ENCODE peak calls at places on chromosomes 12 and 14, in four cellular contexts. G, U, K and Q are unnamed samples.

GRCh38 chr12:5988088-5988487 is 43.0 kb upstream of the ANO2 start:
- DNase-seq in G (no peak), U (no peak), K (no peak), Q (no peak)

GRCh38 chr14:32593290-32593942 is 264.3 kb downstream of the AKAP6 start:
- DNase-seq in G (no peak), U (no peak), K (peak; percentile 69), Q (peak; percentile 89)

GRCh38 chr12:76029982-76030377 is 1.6 kb downstream of the PHLDA1 start:
- DNase-seq in G (no peak), U (no peak), K (peak; percentile 49), Q (no peak)

GRCh38 chr14:51609987-51610283 is 41.8 kb upstream of the FRMD6 start:
- DNase-seq in G (no peak), U (no peak), K (peak; percentile 59), Q (no peak)

GRCh38 chr14:73789996-73790581 is 61.5 kb upstream of the PTGR2 start:
- DNase-seq in G (no peak), U (no peak), K (peak; percentile 97), Q (peak; percentile 92)

GRCh38 chr12:104721065-104721458 is 237.0 kb downstream of the SLC41A2 start:
- DNase-seq in G (no peak), U (no peak), K (no peak), Q (no peak)

GRCh38 chr14:94381149-94382030 is 7.0 kb downstream of the SERPINA1 start:
- DNase-seq in G (no peak), U (no peak), K (no peak), Q (no peak)

GRCh38 chr14:68639518-68640292 is 153.2 kb downstream of the ZFP36L1 start:
- DNase-seq in G (no peak), U (no peak), K (no peak), Q (no peak)

GRCh38 chr12:7113389-7113871 is 4.4 kb upstream of the C1RL start:
- DNase-seq in G (no peak), U (peak; percentile 33), K (peak; percentile 44), Q (no peak)

GRCh38 chr12:53492830-53493609 is 6.2 kb downstream of the MAP3K12 start:
- DNase-seq in G (peak; percentile 55), U (peak; percentile 72), K (peak; percentile 80), Q (no peak)

GRCh38 chr14:72880820-72881219 is 13.1 kb downstream of the DPF3 start:
- DNase-seq in G (no peak), U (no peak), K (no peak), Q (no peak)

GRCh38 chr14:71650187-71650586 is 282.0 kb upstream of the RGS6 start:
- DNase-seq in G (no peak), U (no peak), K (peak; percentile 23), Q (no peak)

GRCh38 chr12:51390457-51391046 is 654 bp downstream of the GALNT6 start:
- DNase-seq in G (no peak), U (no peak), K (no peak), Q (no peak)

GRCh38 chr12:3205742-3206519 is 128.8 kb downstream of the TSPAN9 start:
- DNase-seq in G (no peak), U (no peak), K (peak; percentile 17), Q (no peak)

GRCh38 chr14:67620217-67620789 is 583 bp downstream of the ARG2 start:
- DNase-seq in G (no peak), U (no peak), K (peak; percentile 7), Q (no peak)

GRCh38 chr14:60647081-60647836 is 2.0 kb downstream of the SIX1 start:
- DNase-seq in G (no peak), U (no peak), K (peak; percentile 69), Q (no peak)